ENCODE peak calls at places on chromosomes 12 and 14, in four cellular contexts. M is tibial nerve; G is A549; H is CD4-positive, CD25-positive, alpha-beta regulatory T cell. S is an unnamed sample.

GRCh38 chr14:87888136-87888999 is 104.6 kb downstream of the GALC start:
- DNase-seq in G (peak; percentile 31), H (no peak), M (peak; percentile 27), S (peak; percentile 10)

GRCh38 chr14:101478796-101479410 is 82.4 kb upstream of the DIO3 start:
- DNase-seq in H (no peak), G (no peak), M (no peak), S (no peak)

GRCh38 chr14:47438650-47439140 is 236.7 kb downstream of the MDGA2 start:
- DNase-seq in M (no peak), H (no peak), G (no peak), S (no peak)

GRCh38 chr12:16880864-16881285 is 274.9 kb upstream of the LMO3 start:
- DNase-seq in G (peak; percentile 12), M (no peak), H (no peak), S (no peak)

GRCh38 chr14:100856056-100856950 is 30.4 kb downstream of the MEG3 start:
- DNase-seq in M (no peak), H (no peak), G (no peak), S (no peak)

GRCh38 chr12:126648074-126648473 is 1582.8 kb downstream of the AACS start:
- DNase-seq in M (no peak), H (no peak), G (no peak), S (no peak)

GRCh38 chr12:44647891-44648690 is 228.0 kb downstream of the NELL2 start:
- DNase-seq in M (no peak), H (no peak), G (no peak), S (no peak)

GRCh38 chr12:18139989-18140596 is 50.1 kb upstream of the RERGL start:
- DNase-seq in G (peak; percentile 23), H (no peak), M (no peak), S (no peak)

GRCh38 chr12:109557809-109558208 is 15.5 kb downstream of the MMAB start:
- DNase-seq in M (no peak), H (no peak), G (no peak), S (no peak)

GRCh38 chr12:127145929-127146789 is 1120.8 kb upstream of the TMEM132C start:
- DNase-seq in H (peak; percentile 47), G (peak; percentile 86), M (peak; percentile 26), S (peak; percentile 61)

GRCh38 chr14:101077511-101078074 is 174.1 kb upstream of the RTL1 start:
- DNase-seq in H (no peak), M (no peak), G (no peak), S (no peak)

GRCh38 chr12:111437816-111438454 is 32.2 kb downstream of the SH2B3 start:
- DNase-seq in G (no peak), M (no peak), H (no peak), S (no peak)

GRCh38 chr12:108890208-108890607 is 10.3 kb downstream of the DAO start:
- DNase-seq in G (no peak), H (no peak), M (no peak), S (no peak)

GRCh38 chr12:133129368-133130037 is 571 bp downstream of the ZNF891 start:
- DNase-seq in H (no peak), M (no peak), G (no peak), S (no peak)

GRCh38 chr14:81286574-81287370 is 66.0 kb upstream of the GTF2A1 start:
- DNase-seq in H (no peak), M (no peak), G (no peak), S (no peak)

GRCh38 chr12:62891805-62892549 is 43.0 kb downstream of the PPM1H start:
- DNase-seq in G (no peak), H (no peak), M (no peak), S (no peak)

GRCh38 chr14:63922696-63923421 is 70.1 kb downstream of the SYNE2 start:
- DNase-seq in H (no peak), M (no peak), G (peak; percentile 88), S (no peak)

GRCh38 chr14:89845346-89845745 is 109.2 kb downstream of the EFCAB11 start:
- DNase-seq in H (no peak), G (peak; percentile 78), M (no peak), S (no peak)

GRCh38 chr12:74535536-74535935 is 2.1 kb upstream of the ATXN7L3B start:
- DNase-seq in M (no peak), G (no peak), H (no peak), S (no peak)

GRCh38 chr12:131975228-131975627 is 25.5 kb downstream of the EP400 start:
- DNase-seq in H (no peak), M (no peak), G (no peak), S (no peak)

GRCh38 chr14:25349269-25349668 is 299.3 kb upstream of the STXBP6 start:
- DNase-seq in H (no peak), G (no peak), M (no peak), S (no peak)

GRCh38 chr12:109716512-109717389 is 3.1 kb downstream of the FAM222A start:
- DNase-seq in H (no peak), M (no peak), G (no peak), S (peak; percentile 36)

GRCh38 chr14:103879570-103880333 is 32.4 kb upstream of the PPP1R13B start:
- DNase-seq in G (peak; percentile 75), M (no peak), H (no peak), S (peak; percentile 46)

GRCh38 chr12:107317751-107318553 is 224.6 kb upstream of the CRY1 start:
- DNase-seq in H (peak; percentile 81), M (peak; percentile 49), G (peak; percentile 91), S (peak; percentile 77)

GRCh38 chr12:124554429-124555029 is 12.9 kb downstream of the NCOR2 start:
- DNase-seq in H (no peak), M (no peak), G (no peak), S (peak; percentile 56)

GRCh38 chr12:64833928-64834327 is 9.5 kb downstream of the TBC1D30 start:
- DNase-seq in H (no peak), G (no peak), M (no peak), S (no peak)

GRCh38 chr12:12749433-12749832 is 32.3 kb downstream of the CDKN1B start:
- DNase-seq in M (no peak), H (no peak), G (peak; percentile 9), S (no peak)

GRCh38 chr14:76958975-76959710 is 69.4 kb downstream of the IRF2BPL start:
- DNase-seq in M (no peak), H (no peak), G (peak; percentile 87), S (peak; percentile 36)

GRCh38 chr12:3700861-3701260 is 52.0 kb downstream of the CRACR2A start:
- DNase-seq in G (no peak), M (no peak), H (no peak), S (no peak)

GRCh38 chr14:55514819-55515470 is 65.1 kb upstream of the KTN1 start:
- DNase-seq in H (no peak), G (no peak), M (no peak), S (no peak)

GRCh38 chr12:48817957-48818830 is at the start of gene CACNB3:
- DNase-seq in M (peak; percentile 67), H (peak; percentile 75), G (peak; percentile 55), S (peak; percentile 77)

GRCh38 chr14:84482256-84483071 is 1047.5 kb upstream of the FLRT2 start:
- DNase-seq in M (no peak), G (no peak), H (no peak), S (no peak)

GRCh38 chr12:12272869-12273268 is 6.0 kb upstream of the LRP6 start:
- DNase-seq in G (peak; percentile 51), H (no peak), M (no peak), S (no peak)

GRCh38 chr12:13181375-13182070 is 15.0 kb upstream of the EMP1 start:
- DNase-seq in G (no peak), M (no peak), H (no peak), S (no peak)

GRCh38 chr12:46661161-46661845 is 164.5 kb downstream of the SLC38A4 start:
- DNase-seq in M (no peak), G (peak; percentile 90), H (peak; percentile 50), S (peak; percentile 60)

GRCh38 chr12:58596381-58596780 is 323.9 kb downstream of the LRIG3 start:
- DNase-seq in M (no peak), G (peak; percentile 9), H (no peak), S (no peak)

GRCh38 chr12:69910739-69911138 is 85.7 kb downstream of the MYRFL start:
- DNase-seq in M (no peak), H (no peak), G (no peak), S (no peak)

GRCh38 chr12:69904761-69905160 is 79.7 kb downstream of the MYRFL start:
- DNase-seq in G (no peak), H (no peak), M (no peak), S (no peak)

GRCh38 chr12:69906411-69907216 is 81.6 kb downstream of the MYRFL start:
- DNase-seq in H (no peak), G (no peak), M (no peak), S (no peak)

GRCh38 chr12:69905801-69906200 is 80.8 kb downstream of the MYRFL start:
- DNase-seq in H (no peak), G (no peak), M (no peak), S (no peak)

GRCh38 chr12:69908208-69908607 is 83.2 kb downstream of the MYRFL start:
- DNase-seq in H (no peak), G (no peak), M (no peak), S (no peak)
- H3K4me1 ChIP-seq in H (no peaks in the 10 kb centered on the region), G (no peaks in the 10 kb centered on the region), M (peaks cover 13% of the 10 kb centered on the region), S (no peaks in the 10 kb centered on the region)

DNA sequence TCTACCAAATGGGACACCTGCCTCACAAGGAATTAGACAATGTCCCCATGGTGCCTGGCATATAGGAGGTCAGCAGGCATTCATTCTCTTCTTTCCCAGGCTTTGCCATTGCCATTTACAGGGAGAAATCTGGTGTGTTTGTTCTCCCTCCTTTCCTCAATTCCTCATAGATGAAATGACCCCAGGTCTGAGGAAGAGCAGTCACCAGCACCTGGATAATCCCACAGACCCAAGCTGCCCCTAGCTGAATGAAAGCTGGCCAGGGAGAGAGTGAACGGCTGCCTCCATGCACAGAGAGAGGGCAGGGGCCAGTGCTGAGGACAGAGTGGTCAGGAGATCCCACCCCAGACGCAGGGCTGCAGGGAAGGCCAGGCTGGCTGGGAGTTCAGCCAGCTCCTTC is 1.8 kb upstream of the KRT4 start:
- DNase-seq in M (no peak), H (no peak), G (no peak), S (no peak)
- H3K4me3 ChIP-seq in M (no peak overlapping the region), H (no peak overlapping the region), G (no peak overlapping the region), S (no peak overlapping the region)

GRCh38 chr14:23364604-23365352 is at the start of gene EFS:
- DNase-seq in M (peak; percentile 37), G (no peak), H (no peak), S (peak; percentile 47)
- H3K4me1 ChIP-seq in M (peaks cover 68% of the 10 kb centered on the region), G (no peaks in the 10 kb centered on the region), H (no peaks in the 10 kb centered on the region), S (peaks cover 6% of the 10 kb centered on the region)

DNA sequence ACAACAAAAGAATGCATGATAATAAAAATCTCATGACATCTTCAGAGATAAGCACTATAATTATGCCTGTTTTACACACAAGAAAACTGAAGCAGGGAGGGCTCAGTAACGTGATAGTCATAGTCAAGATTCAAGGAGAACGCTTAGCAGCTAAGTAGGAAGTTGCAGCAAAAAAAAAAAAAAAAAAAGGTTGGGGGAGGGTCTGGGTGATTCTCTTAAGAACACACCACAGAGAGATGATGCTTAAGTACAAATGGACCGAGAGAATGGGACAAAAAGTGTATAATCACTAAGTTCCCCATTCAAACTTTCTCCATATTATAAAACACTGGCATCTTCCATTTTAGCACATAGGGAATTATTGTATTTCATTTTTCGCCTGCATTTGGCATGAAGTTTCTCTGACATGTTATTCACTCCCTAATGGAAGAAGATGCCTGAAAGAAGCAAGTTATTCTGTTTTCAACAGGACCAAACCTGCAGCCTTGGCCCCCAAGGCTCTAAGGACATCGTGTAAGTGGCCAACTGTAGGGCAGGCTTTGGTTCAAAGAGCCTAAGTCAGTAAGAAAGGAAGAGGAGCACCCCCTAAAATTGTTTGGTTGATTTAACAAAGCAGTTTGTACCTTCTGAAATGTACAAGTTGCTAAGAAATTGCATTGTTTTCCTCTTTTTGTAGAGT is 142.9 kb upstream of the TMPO start:
- DNase-seq in M (no peak), H (no peak), G (no peak), S (no peak)
- H3K4me3 ChIP-seq in M (no peak overlapping the region), H (no peak overlapping the region), G (no peak overlapping the region), S (no peak overlapping the region)

S was measured in heart right ventricle.